ENCODE peak calls at places on chromosome 1, in nine cellular contexts. One of them, this sample, is unnamed.

GRCh38 chr1:230979389-230979716 is 459 bp downstream of the ARV1 start:
- DNase-seq in stimulated activated CD4-positive, alpha-beta T cell treated with anti-CD3 and anti-CD28 coated beads, Interleukin-4, amount 100 ng/mL, for 1 hour: no peak
- DNase-seq in GM23248: no peak
- DNase-seq in tibial nerve: no peak
- DNase-seq in HS-5: no peak
- DNase-seq in kidney glomerular epithelial cell: no peak
- DNase-seq in stimulated activated CD8-positive, alpha-beta memory T cell treated with anti-CD3 and anti-CD28 coated beads, Interleukin-15, amount 100 ng/mL, for 1 hour: no peak
- DNase-seq in psoas muscle: no peak
- DNase-seq in fibroblast of pulmonary artery: no peak
- DNase-seq in this sample: no peak

GRCh38 chr1:118918940-118919259 is 69.2 kb downstream of the TBX15 start:
- DNase-seq in HS-5: no peak
- DNase-seq in stimulated activated CD4-positive, alpha-beta T cell treated with anti-CD3 and anti-CD28 coated beads, Interleukin-4, amount 100 ng/mL, for 1 hour: no peak
- DNase-seq in fibroblast of pulmonary artery: no peak
- DNase-seq in psoas muscle: no peak
- DNase-seq in kidney glomerular epithelial cell: no peak
- DNase-seq in GM23248: no peak
- DNase-seq in tibial nerve: no peak
- DNase-seq in stimulated activated CD8-positive, alpha-beta memory T cell treated with anti-CD3 and anti-CD28 coated beads, Interleukin-15, amount 100 ng/mL, for 1 hour: no peak
- DNase-seq in this sample: no peak

GRCh38 chr1:25080294-25081209 is 150.5 kb upstream of the RUNX3 start:
- DNase-seq in stimulated activated CD8-positive, alpha-beta memory T cell treated with anti-CD3 and anti-CD28 coated beads, Interleukin-15, amount 100 ng/mL, for 1 hour: no peak
- DNase-seq in GM23248: peak
- DNase-seq in psoas muscle: no peak
- DNase-seq in kidney glomerular epithelial cell: no peak
- DNase-seq in stimulated activated CD4-positive, alpha-beta T cell treated with anti-CD3 and anti-CD28 coated beads, Interleukin-4, amount 100 ng/mL, for 1 hour: no peak
- DNase-seq in HS-5: no peak
- DNase-seq in fibroblast of pulmonary artery: peak
- DNase-seq in tibial nerve: no peak
- DNase-seq in this sample: no peak

GRCh38 chr1:198030682-198031081 is 113.5 kb downstream of the LHX9 start:
- DNase-seq in tibial nerve: no peak
- DNase-seq in GM23248: peak
- DNase-seq in psoas muscle: no peak
- DNase-seq in HS-5: no peak
- DNase-seq in stimulated activated CD4-positive, alpha-beta T cell treated with anti-CD3 and anti-CD28 coated beads, Interleukin-4, amount 100 ng/mL, for 1 hour: no peak
- DNase-seq in kidney glomerular epithelial cell: no peak
- DNase-seq in fibroblast of pulmonary artery: peak
- DNase-seq in stimulated activated CD8-positive, alpha-beta memory T cell treated with anti-CD3 and anti-CD28 coated beads, Interleukin-15, amount 100 ng/mL, for 1 hour: no peak
- DNase-seq in this sample: no peak

GRCh38 chr1:15249032-15249601 is 2.1 kb downstream of the FHAD1 start:
- DNase-seq in stimulated activated CD8-positive, alpha-beta memory T cell treated with anti-CD3 and anti-CD28 coated beads, Interleukin-15, amount 100 ng/mL, for 1 hour: peak
- DNase-seq in tibial nerve: no peak
- DNase-seq in GM23248: no peak
- DNase-seq in HS-5: no peak
- DNase-seq in psoas muscle: no peak
- DNase-seq in kidney glomerular epithelial cell: no peak
- DNase-seq in stimulated activated CD4-positive, alpha-beta T cell treated with anti-CD3 and anti-CD28 coated beads, Interleukin-4, amount 100 ng/mL, for 1 hour: peak
- DNase-seq in fibroblast of pulmonary artery: no peak
- DNase-seq in this sample: no peak

GRCh38 chr1:66770694-66771093 is 18.4 kb downstream of the DYNLT5 start:
- DNase-seq in tibial nerve: no peak
- DNase-seq in stimulated activated CD8-positive, alpha-beta memory T cell treated with anti-CD3 and anti-CD28 coated beads, Interleukin-15, amount 100 ng/mL, for 1 hour: no peak
- DNase-seq in fibroblast of pulmonary artery: no peak
- DNase-seq in stimulated activated CD4-positive, alpha-beta T cell treated with anti-CD3 and anti-CD28 coated beads, Interleukin-4, amount 100 ng/mL, for 1 hour: no peak
- DNase-seq in kidney glomerular epithelial cell: no peak
- DNase-seq in HS-5: no peak
- DNase-seq in psoas muscle: no peak
- DNase-seq in GM23248: no peak
- DNase-seq in this sample: no peak

GRCh38 chr1:31734582-31735107 is 29.5 kb downstream of the ADGRB2 start:
- DNase-seq in fibroblast of pulmonary artery: no peak
- DNase-seq in tibial nerve: no peak
- DNase-seq in GM23248: peak
- DNase-seq in stimulated activated CD8-positive, alpha-beta memory T cell treated with anti-CD3 and anti-CD28 coated beads, Interleukin-15, amount 100 ng/mL, for 1 hour: no peak
- DNase-seq in stimulated activated CD4-positive, alpha-beta T cell treated with anti-CD3 and anti-CD28 coated beads, Interleukin-4, amount 100 ng/mL, for 1 hour: no peak
- DNase-seq in kidney glomerular epithelial cell: peak
- DNase-seq in psoas muscle: no peak
- DNase-seq in HS-5: no peak
- DNase-seq in this sample: no peak

GRCh38 chr1:213615226-213615881 is 372.4 kb upstream of the PROX1 start:
- DNase-seq in kidney glomerular epithelial cell: no peak
- DNase-seq in HS-5: no peak
- DNase-seq in stimulated activated CD8-positive, alpha-beta memory T cell treated with anti-CD3 and anti-CD28 coated beads, Interleukin-15, amount 100 ng/mL, for 1 hour: no peak
- DNase-seq in stimulated activated CD4-positive, alpha-beta T cell treated with anti-CD3 and anti-CD28 coated beads, Interleukin-4, amount 100 ng/mL, for 1 hour: no peak
- DNase-seq in psoas muscle: no peak
- DNase-seq in tibial nerve: no peak
- DNase-seq in fibroblast of pulmonary artery: no peak
- DNase-seq in GM23248: no peak
- DNase-seq in this sample: no peak

GRCh38 chr1:58932820-58933598 is 149.2 kb upstream of the JUN start:
- DNase-seq in GM23248: peak
- DNase-seq in psoas muscle: peak
- DNase-seq in HS-5: peak
- DNase-seq in fibroblast of pulmonary artery: peak
- DNase-seq in tibial nerve: no peak
- DNase-seq in stimulated activated CD8-positive, alpha-beta memory T cell treated with anti-CD3 and anti-CD28 coated beads, Interleukin-15, amount 100 ng/mL, for 1 hour: no peak
- DNase-seq in stimulated activated CD4-positive, alpha-beta T cell treated with anti-CD3 and anti-CD28 coated beads, Interleukin-4, amount 100 ng/mL, for 1 hour: no peak
- DNase-seq in kidney glomerular epithelial cell: peak
- DNase-seq in this sample: peak

GRCh38 chr1:171446396-171446795 is 38.9 kb upstream of the PRRC2C start:
- DNase-seq in kidney glomerular epithelial cell: no peak
- DNase-seq in HS-5: no peak
- DNase-seq in stimulated activated CD4-positive, alpha-beta T cell treated with anti-CD3 and anti-CD28 coated beads, Interleukin-4, amount 100 ng/mL, for 1 hour: no peak
- DNase-seq in GM23248: peak
- DNase-seq in fibroblast of pulmonary artery: no peak
- DNase-seq in tibial nerve: no peak
- DNase-seq in stimulated activated CD8-positive, alpha-beta memory T cell treated with anti-CD3 and anti-CD28 coated beads, Interleukin-15, amount 100 ng/mL, for 1 hour: no peak
- DNase-seq in psoas muscle: no peak
- DNase-seq in this sample: no peak

This sample was measured in right lobe of liver.